ENCODE peak calls at places on chromosomes 12 and 14, in seven cellular contexts. One of them, this sample, is unnamed.

GRCh38 chr12:58811346-58811745 is 109.0 kb downstream of the LRIG3 start:
- DNase-seq in fibroblast of the aortic adventitia: no peak
- DNase-seq in T-helper 9 cell: no peak
- DNase-seq in stimulated activated CD8-positive, alpha-beta memory T cell treated with anti-CD3 and anti-CD28 coated beads, Interleukin-2, amount 100 ng/mL, for 1 hour: no peak
- DNase-seq in naive thymus-derived CD8-positive, alpha-beta T cell: no peak
- DNase-seq in activated CD4-positive, alpha-beta memory T cell treated with anti-CD3 and anti-CD28 coated beads, Interleukin-2, amount 10 ng/mL, durations not matched to agents 7 days and 5 days: no peak
- DNase-seq in M059J: no peak
- DNase-seq in this sample: no peak

GRCh38 chr12:48961331-48961730 is 4.0 kb upstream of the ARF3 start:
- DNase-seq in fibroblast of the aortic adventitia: no peak
- DNase-seq in T-helper 9 cell: no peak
- DNase-seq in stimulated activated CD8-positive, alpha-beta memory T cell treated with anti-CD3 and anti-CD28 coated beads, Interleukin-2, amount 100 ng/mL, for 1 hour: no peak
- DNase-seq in naive thymus-derived CD8-positive, alpha-beta T cell: no peak
- DNase-seq in activated CD4-positive, alpha-beta memory T cell treated with anti-CD3 and anti-CD28 coated beads, Interleukin-2, amount 10 ng/mL, durations not matched to agents 7 days and 5 days: no peak
- DNase-seq in M059J: peak
- DNase-seq in this sample: no peak

GRCh38 chr12:131436922-131437705 is 273.8 kb upstream of the SFSWAP start:
- DNase-seq in fibroblast of the aortic adventitia: no peak
- DNase-seq in T-helper 9 cell: no peak
- DNase-seq in stimulated activated CD8-positive, alpha-beta memory T cell treated with anti-CD3 and anti-CD28 coated beads, Interleukin-2, amount 100 ng/mL, for 1 hour: no peak
- DNase-seq in naive thymus-derived CD8-positive, alpha-beta T cell: no peak
- DNase-seq in activated CD4-positive, alpha-beta memory T cell treated with anti-CD3 and anti-CD28 coated beads, Interleukin-2, amount 10 ng/mL, durations not matched to agents 7 days and 5 days: no peak
- DNase-seq in M059J: no peak
- DNase-seq in this sample: no peak

GRCh38 chr12:103846415-103846814 is 5.4 kb upstream of the NT5DC3 start:
- DNase-seq in fibroblast of the aortic adventitia: no peak
- DNase-seq in T-helper 9 cell: no peak
- DNase-seq in stimulated activated CD8-positive, alpha-beta memory T cell treated with anti-CD3 and anti-CD28 coated beads, Interleukin-2, amount 100 ng/mL, for 1 hour: no peak
- DNase-seq in naive thymus-derived CD8-positive, alpha-beta T cell: no peak
- DNase-seq in activated CD4-positive, alpha-beta memory T cell treated with anti-CD3 and anti-CD28 coated beads, Interleukin-2, amount 10 ng/mL, durations not matched to agents 7 days and 5 days: no peak
- DNase-seq in M059J: no peak
- DNase-seq in this sample: peak

GRCh38 chr12:88579941-88580871 is at the start of gene KITLG:
- DNase-seq in fibroblast of the aortic adventitia: peak
- DNase-seq in T-helper 9 cell: no peak
- DNase-seq in stimulated activated CD8-positive, alpha-beta memory T cell treated with anti-CD3 and anti-CD28 coated beads, Interleukin-2, amount 100 ng/mL, for 1 hour: no peak
- DNase-seq in naive thymus-derived CD8-positive, alpha-beta T cell: no peak
- DNase-seq in activated CD4-positive, alpha-beta memory T cell treated with anti-CD3 and anti-CD28 coated beads, Interleukin-2, amount 10 ng/mL, durations not matched to agents 7 days and 5 days: peak
- DNase-seq in M059J: peak
- DNase-seq in this sample: peak

GRCh38 chr12:90951418-90952110 is 3.4 kb downstream of the CCER1 start:
- DNase-seq in fibroblast of the aortic adventitia: no peak
- DNase-seq in T-helper 9 cell: no peak
- DNase-seq in stimulated activated CD8-positive, alpha-beta memory T cell treated with anti-CD3 and anti-CD28 coated beads, Interleukin-2, amount 100 ng/mL, for 1 hour: no peak
- DNase-seq in naive thymus-derived CD8-positive, alpha-beta T cell: no peak
- DNase-seq in activated CD4-positive, alpha-beta memory T cell treated with anti-CD3 and anti-CD28 coated beads, Interleukin-2, amount 10 ng/mL, durations not matched to agents 7 days and 5 days: no peak
- DNase-seq in M059J: no peak
- DNase-seq in this sample: no peak

GRCh38 chr14:63039800-63040380 is 5.4 kb downstream of the KCNH5 start:
- DNase-seq in fibroblast of the aortic adventitia: peak
- DNase-seq in T-helper 9 cell: no peak
- DNase-seq in stimulated activated CD8-positive, alpha-beta memory T cell treated with anti-CD3 and anti-CD28 coated beads, Interleukin-2, amount 100 ng/mL, for 1 hour: no peak
- DNase-seq in naive thymus-derived CD8-positive, alpha-beta T cell: no peak
- DNase-seq in activated CD4-positive, alpha-beta memory T cell treated with anti-CD3 and anti-CD28 coated beads, Interleukin-2, amount 10 ng/mL, durations not matched to agents 7 days and 5 days: no peak
- DNase-seq in M059J: peak
- DNase-seq in this sample: peak

GRCh38 chr12:43789941-43790340 is 16.2 kb downstream of the TWF1 start:
- DNase-seq in fibroblast of the aortic adventitia: peak
- DNase-seq in T-helper 9 cell: no peak
- DNase-seq in stimulated activated CD8-positive, alpha-beta memory T cell treated with anti-CD3 and anti-CD28 coated beads, Interleukin-2, amount 100 ng/mL, for 1 hour: no peak
- DNase-seq in naive thymus-derived CD8-positive, alpha-beta T cell: no peak
- DNase-seq in activated CD4-positive, alpha-beta memory T cell treated with anti-CD3 and anti-CD28 coated beads, Interleukin-2, amount 10 ng/mL, durations not matched to agents 7 days and 5 days: no peak
- DNase-seq in M059J: peak
- DNase-seq in this sample: no peak

GRCh38 chr12:4292266-4293063 is 18.9 kb downstream of the CCND2 start:
- DNase-seq in fibroblast of the aortic adventitia: no peak
- DNase-seq in T-helper 9 cell: no peak
- DNase-seq in stimulated activated CD8-positive, alpha-beta memory T cell treated with anti-CD3 and anti-CD28 coated beads, Interleukin-2, amount 100 ng/mL, for 1 hour: no peak
- DNase-seq in naive thymus-derived CD8-positive, alpha-beta T cell: no peak
- DNase-seq in activated CD4-positive, alpha-beta memory T cell treated with anti-CD3 and anti-CD28 coated beads, Interleukin-2, amount 10 ng/mL, durations not matched to agents 7 days and 5 days: no peak
- DNase-seq in M059J: no peak
- DNase-seq in this sample: no peak

GRCh38 chr14:20415723-20416622 is 2.7 kb upstream of the TEP1 start:
- DNase-seq in fibroblast of the aortic adventitia: peak
- DNase-seq in T-helper 9 cell: no peak
- DNase-seq in stimulated activated CD8-positive, alpha-beta memory T cell treated with anti-CD3 and anti-CD28 coated beads, Interleukin-2, amount 100 ng/mL, for 1 hour: no peak
- DNase-seq in naive thymus-derived CD8-positive, alpha-beta T cell: peak
- DNase-seq in activated CD4-positive, alpha-beta memory T cell treated with anti-CD3 and anti-CD28 coated beads, Interleukin-2, amount 10 ng/mL, durations not matched to agents 7 days and 5 days: peak
- DNase-seq in M059J: peak
- DNase-seq in this sample: peak

GRCh38 chr12:107131832-107132616 is 38.7 kb upstream of the CRY1 start:
- DNase-seq in fibroblast of the aortic adventitia: peak
- DNase-seq in T-helper 9 cell: no peak
- DNase-seq in stimulated activated CD8-positive, alpha-beta memory T cell treated with anti-CD3 and anti-CD28 coated beads, Interleukin-2, amount 100 ng/mL, for 1 hour: no peak
- DNase-seq in naive thymus-derived CD8-positive, alpha-beta T cell: peak
- DNase-seq in activated CD4-positive, alpha-beta memory T cell treated with anti-CD3 and anti-CD28 coated beads, Interleukin-2, amount 10 ng/mL, durations not matched to agents 7 days and 5 days: peak
- DNase-seq in M059J: peak
- DNase-seq in this sample: peak

GRCh38 chr12:2301531-2302461 is 249.0 kb downstream of the CACNA1C start:
- DNase-seq in fibroblast of the aortic adventitia: peak
- DNase-seq in T-helper 9 cell: no peak
- DNase-seq in stimulated activated CD8-positive, alpha-beta memory T cell treated with anti-CD3 and anti-CD28 coated beads, Interleukin-2, amount 100 ng/mL, for 1 hour: no peak
- DNase-seq in naive thymus-derived CD8-positive, alpha-beta T cell: no peak
- DNase-seq in activated CD4-positive, alpha-beta memory T cell treated with anti-CD3 and anti-CD28 coated beads, Interleukin-2, amount 10 ng/mL, durations not matched to agents 7 days and 5 days: no peak
- DNase-seq in M059J: peak
- DNase-seq in this sample: no peak

GRCh38 chr12:109450980-109451379 is 26.1 kb downstream of the KCTD10 start:
- DNase-seq in fibroblast of the aortic adventitia: no peak
- DNase-seq in T-helper 9 cell: no peak
- DNase-seq in stimulated activated CD8-positive, alpha-beta memory T cell treated with anti-CD3 and anti-CD28 coated beads, Interleukin-2, amount 100 ng/mL, for 1 hour: no peak
- DNase-seq in naive thymus-derived CD8-positive, alpha-beta T cell: no peak
- DNase-seq in activated CD4-positive, alpha-beta memory T cell treated with anti-CD3 and anti-CD28 coated beads, Interleukin-2, amount 10 ng/mL, durations not matched to agents 7 days and 5 days: no peak
- DNase-seq in M059J: no peak
- DNase-seq in this sample: no peak

GRCh38 chr14:38199076-38199475 is 8.6 kb upstream of the SSTR1 start:
- DNase-seq in fibroblast of the aortic adventitia: no peak
- DNase-seq in T-helper 9 cell: no peak
- DNase-seq in stimulated activated CD8-positive, alpha-beta memory T cell treated with anti-CD3 and anti-CD28 coated beads, Interleukin-2, amount 100 ng/mL, for 1 hour: no peak
- DNase-seq in naive thymus-derived CD8-positive, alpha-beta T cell: no peak
- DNase-seq in activated CD4-positive, alpha-beta memory T cell treated with anti-CD3 and anti-CD28 coated beads, Interleukin-2, amount 10 ng/mL, durations not matched to agents 7 days and 5 days: no peak
- DNase-seq in M059J: no peak
- DNase-seq in this sample: no peak

GRCh38 chr14:36905272-36906046 is 243.8 kb downstream of the PAX9 start:
- DNase-seq in fibroblast of the aortic adventitia: no peak
- DNase-seq in T-helper 9 cell: no peak
- DNase-seq in stimulated activated CD8-positive, alpha-beta memory T cell treated with anti-CD3 and anti-CD28 coated beads, Interleukin-2, amount 100 ng/mL, for 1 hour: no peak
- DNase-seq in naive thymus-derived CD8-positive, alpha-beta T cell: no peak
- DNase-seq in activated CD4-positive, alpha-beta memory T cell treated with anti-CD3 and anti-CD28 coated beads, Interleukin-2, amount 10 ng/mL, durations not matched to agents 7 days and 5 days: no peak
- DNase-seq in M059J: no peak
- DNase-seq in this sample: no peak

GRCh38 chr12:114400395-114400794 is 5.5 kb downstream of the TBX5 start:
- DNase-seq in fibroblast of the aortic adventitia: no peak
- DNase-seq in T-helper 9 cell: no peak
- DNase-seq in stimulated activated CD8-positive, alpha-beta memory T cell treated with anti-CD3 and anti-CD28 coated beads, Interleukin-2, amount 100 ng/mL, for 1 hour: no peak
- DNase-seq in naive thymus-derived CD8-positive, alpha-beta T cell: no peak
- DNase-seq in activated CD4-positive, alpha-beta memory T cell treated with anti-CD3 and anti-CD28 coated beads, Interleukin-2, amount 10 ng/mL, durations not matched to agents 7 days and 5 days: no peak
- DNase-seq in M059J: no peak
- DNase-seq in this sample: no peak

GRCh38 chr12:6912164-6912956 is 2.0 kb upstream of the ENO2 start:
- DNase-seq in fibroblast of the aortic adventitia: no peak
- DNase-seq in T-helper 9 cell: no peak
- DNase-seq in stimulated activated CD8-positive, alpha-beta memory T cell treated with anti-CD3 and anti-CD28 coated beads, Interleukin-2, amount 100 ng/mL, for 1 hour: no peak
- DNase-seq in naive thymus-derived CD8-positive, alpha-beta T cell: no peak
- DNase-seq in activated CD4-positive, alpha-beta memory T cell treated with anti-CD3 and anti-CD28 coated beads, Interleukin-2, amount 10 ng/mL, durations not matched to agents 7 days and 5 days: no peak
- DNase-seq in M059J: no peak
- DNase-seq in this sample: no peak

GRCh38 chr12:11026118-11026517 is 3.7 kb upstream of the TAS2R19 start:
- DNase-seq in fibroblast of the aortic adventitia: no peak
- DNase-seq in T-helper 9 cell: no peak
- DNase-seq in stimulated activated CD8-positive, alpha-beta memory T cell treated with anti-CD3 and anti-CD28 coated beads, Interleukin-2, amount 100 ng/mL, for 1 hour: no peak
- DNase-seq in naive thymus-derived CD8-positive, alpha-beta T cell: no peak
- DNase-seq in activated CD4-positive, alpha-beta memory T cell treated with anti-CD3 and anti-CD28 coated beads, Interleukin-2, amount 10 ng/mL, durations not matched to agents 7 days and 5 days: no peak
- DNase-seq in M059J: no peak
- DNase-seq in this sample: no peak

GRCh38 chr14:61673305-61673704 is 22.0 kb upstream of the HIF1A start:
- DNase-seq in fibroblast of the aortic adventitia: no peak
- DNase-seq in T-helper 9 cell: no peak
- DNase-seq in stimulated activated CD8-positive, alpha-beta memory T cell treated with anti-CD3 and anti-CD28 coated beads, Interleukin-2, amount 100 ng/mL, for 1 hour: no peak
- DNase-seq in naive thymus-derived CD8-positive, alpha-beta T cell: no peak
- DNase-seq in activated CD4-positive, alpha-beta memory T cell treated with anti-CD3 and anti-CD28 coated beads, Interleukin-2, amount 10 ng/mL, durations not matched to agents 7 days and 5 days: no peak
- DNase-seq in M059J: no peak
- DNase-seq in this sample: no peak

GRCh38 chr12:93040367-93040766 is 111.3 kb upstream of the EEA1 start:
- DNase-seq in fibroblast of the aortic adventitia: no peak
- DNase-seq in T-helper 9 cell: no peak
- DNase-seq in stimulated activated CD8-positive, alpha-beta memory T cell treated with anti-CD3 and anti-CD28 coated beads, Interleukin-2, amount 100 ng/mL, for 1 hour: no peak
- DNase-seq in naive thymus-derived CD8-positive, alpha-beta T cell: no peak
- DNase-seq in activated CD4-positive, alpha-beta memory T cell treated with anti-CD3 and anti-CD28 coated beads, Interleukin-2, amount 10 ng/mL, durations not matched to agents 7 days and 5 days: no peak
- DNase-seq in M059J: no peak
- DNase-seq in this sample: no peak

GRCh38 chr14:90487031-90487430 is 90.2 kb downstream of the CALM1 start:
- DNase-seq in fibroblast of the aortic adventitia: peak
- DNase-seq in T-helper 9 cell: no peak
- DNase-seq in stimulated activated CD8-positive, alpha-beta memory T cell treated with anti-CD3 and anti-CD28 coated beads, Interleukin-2, amount 100 ng/mL, for 1 hour: no peak
- DNase-seq in naive thymus-derived CD8-positive, alpha-beta T cell: no peak
- DNase-seq in activated CD4-positive, alpha-beta memory T cell treated with anti-CD3 and anti-CD28 coated beads, Interleukin-2, amount 10 ng/mL, durations not matched to agents 7 days and 5 days: peak
- DNase-seq in M059J: peak
- DNase-seq in this sample: peak

GRCh38 chr12:1527789-1528188 is 66.6 kb downstream of the FBXL14 start:
- DNase-seq in fibroblast of the aortic adventitia: peak
- DNase-seq in T-helper 9 cell: no peak
- DNase-seq in stimulated activated CD8-positive, alpha-beta memory T cell treated with anti-CD3 and anti-CD28 coated beads, Interleukin-2, amount 100 ng/mL, for 1 hour: no peak
- DNase-seq in naive thymus-derived CD8-positive, alpha-beta T cell: no peak
- DNase-seq in activated CD4-positive, alpha-beta memory T cell treated with anti-CD3 and anti-CD28 coated beads, Interleukin-2, amount 10 ng/mL, durations not matched to agents 7 days and 5 days: no peak
- DNase-seq in M059J: peak
- DNase-seq in this sample: no peak

GRCh38 chr12:47360771-47361388 is 281.1 kb upstream of the AMIGO2 start:
- DNase-seq in fibroblast of the aortic adventitia: no peak
- DNase-seq in T-helper 9 cell: peak
- DNase-seq in stimulated activated CD8-positive, alpha-beta memory T cell treated with anti-CD3 and anti-CD28 coated beads, Interleukin-2, amount 100 ng/mL, for 1 hour: no peak
- DNase-seq in naive thymus-derived CD8-positive, alpha-beta T cell: peak
- DNase-seq in activated CD4-positive, alpha-beta memory T cell treated with anti-CD3 and anti-CD28 coated beads, Interleukin-2, amount 10 ng/mL, durations not matched to agents 7 days and 5 days: peak
- DNase-seq in M059J: peak
- DNase-seq in this sample: peak

GRCh38 chr12:53070901-53071492 is 8.2 kb downstream of the SPRYD3 start:
- DNase-seq in fibroblast of the aortic adventitia: no peak
- DNase-seq in T-helper 9 cell: no peak
- DNase-seq in stimulated activated CD8-positive, alpha-beta memory T cell treated with anti-CD3 and anti-CD28 coated beads, Interleukin-2, amount 100 ng/mL, for 1 hour: no peak
- DNase-seq in naive thymus-derived CD8-positive, alpha-beta T cell: no peak
- DNase-seq in activated CD4-positive, alpha-beta memory T cell treated with anti-CD3 and anti-CD28 coated beads, Interleukin-2, amount 10 ng/mL, durations not matched to agents 7 days and 5 days: no peak
- DNase-seq in M059J: no peak
- DNase-seq in this sample: no peak

GRCh38 chr12:87155616-87156015 is 873.6 kb downstream of the C12orf50 start:
- DNase-seq in fibroblast of the aortic adventitia: peak
- DNase-seq in T-helper 9 cell: no peak
- DNase-seq in stimulated activated CD8-positive, alpha-beta memory T cell treated with anti-CD3 and anti-CD28 coated beads, Interleukin-2, amount 100 ng/mL, for 1 hour: no peak
- DNase-seq in naive thymus-derived CD8-positive, alpha-beta T cell: no peak
- DNase-seq in activated CD4-positive, alpha-beta memory T cell treated with anti-CD3 and anti-CD28 coated beads, Interleukin-2, amount 10 ng/mL, durations not matched to agents 7 days and 5 days: no peak
- DNase-seq in M059J: peak
- DNase-seq in this sample: no peak

GRCh38 chr12:130977046-130977758 is 23.5 kb downstream of the ADGRD1 start:
- DNase-seq in fibroblast of the aortic adventitia: no peak
- DNase-seq in T-helper 9 cell: no peak
- DNase-seq in stimulated activated CD8-positive, alpha-beta memory T cell treated with anti-CD3 and anti-CD28 coated beads, Interleukin-2, amount 100 ng/mL, for 1 hour: no peak
- DNase-seq in naive thymus-derived CD8-positive, alpha-beta T cell: no peak
- DNase-seq in activated CD4-positive, alpha-beta memory T cell treated with anti-CD3 and anti-CD28 coated beads, Interleukin-2, amount 10 ng/mL, durations not matched to agents 7 days and 5 days: no peak
- DNase-seq in M059J: no peak
- DNase-seq in this sample: no peak

GRCh38 chr14:76920572-76921175 is 94.5 kb downstream of the LRRC74A start:
- DNase-seq in fibroblast of the aortic adventitia: no peak
- DNase-seq in T-helper 9 cell: no peak
- DNase-seq in stimulated activated CD8-positive, alpha-beta memory T cell treated with anti-CD3 and anti-CD28 coated beads, Interleukin-2, amount 100 ng/mL, for 1 hour: no peak
- DNase-seq in naive thymus-derived CD8-positive, alpha-beta T cell: no peak
- DNase-seq in activated CD4-positive, alpha-beta memory T cell treated with anti-CD3 and anti-CD28 coated beads, Interleukin-2, amount 10 ng/mL, durations not matched to agents 7 days and 5 days: no peak
- DNase-seq in M059J: no peak
- DNase-seq in this sample: peak

GRCh38 chr14:68416156-68416555 is 376.7 kb downstream of the ZFP36L1 start:
- DNase-seq in fibroblast of the aortic adventitia: no peak
- DNase-seq in T-helper 9 cell: no peak
- DNase-seq in stimulated activated CD8-positive, alpha-beta memory T cell treated with anti-CD3 and anti-CD28 coated beads, Interleukin-2, amount 100 ng/mL, for 1 hour: no peak
- DNase-seq in naive thymus-derived CD8-positive, alpha-beta T cell: no peak
- DNase-seq in activated CD4-positive, alpha-beta memory T cell treated with anti-CD3 and anti-CD28 coated beads, Interleukin-2, amount 10 ng/mL, durations not matched to agents 7 days and 5 days: no peak
- DNase-seq in M059J: no peak
- DNase-seq in this sample: no peak

GRCh38 chr12:89451876-89452275 is 72.7 kb downstream of the GALNT4 start:
- DNase-seq in fibroblast of the aortic adventitia: peak
- DNase-seq in T-helper 9 cell: no peak
- DNase-seq in stimulated activated CD8-positive, alpha-beta memory T cell treated with anti-CD3 and anti-CD28 coated beads, Interleukin-2, amount 100 ng/mL, for 1 hour: no peak
- DNase-seq in naive thymus-derived CD8-positive, alpha-beta T cell: no peak
- DNase-seq in activated CD4-positive, alpha-beta memory T cell treated with anti-CD3 and anti-CD28 coated beads, Interleukin-2, amount 10 ng/mL, durations not matched to agents 7 days and 5 days: no peak
- DNase-seq in M059J: peak
- DNase-seq in this sample: no peak

GRCh38 chr14:63840981-63841380 is 11.8 kb upstream of the SYNE2 start:
- DNase-seq in fibroblast of the aortic adventitia: no peak
- DNase-seq in T-helper 9 cell: peak
- DNase-seq in stimulated activated CD8-positive, alpha-beta memory T cell treated with anti-CD3 and anti-CD28 coated beads, Interleukin-2, amount 100 ng/mL, for 1 hour: peak
- DNase-seq in naive thymus-derived CD8-positive, alpha-beta T cell: peak
- DNase-seq in activated CD4-positive, alpha-beta memory T cell treated with anti-CD3 and anti-CD28 coated beads, Interleukin-2, amount 10 ng/mL, durations not matched to agents 7 days and 5 days: peak
- DNase-seq in M059J: no peak
- DNase-seq in this sample: no peak

GRCh38 chr12:13816394-13816793 is 165.0 kb downstream of the GRIN2B start:
- DNase-seq in fibroblast of the aortic adventitia: no peak
- DNase-seq in T-helper 9 cell: no peak
- DNase-seq in stimulated activated CD8-positive, alpha-beta memory T cell treated with anti-CD3 and anti-CD28 coated beads, Interleukin-2, amount 100 ng/mL, for 1 hour: no peak
- DNase-seq in naive thymus-derived CD8-positive, alpha-beta T cell: no peak
- DNase-seq in activated CD4-positive, alpha-beta memory T cell treated with anti-CD3 and anti-CD28 coated beads, Interleukin-2, amount 10 ng/mL, durations not matched to agents 7 days and 5 days: no peak
- DNase-seq in M059J: no peak
- DNase-seq in this sample: no peak

GRCh38 chr12:42560977-42561376 is 28.6 kb downstream of the PRICKLE1 start:
- DNase-seq in fibroblast of the aortic adventitia: peak
- DNase-seq in T-helper 9 cell: no peak
- DNase-seq in stimulated activated CD8-positive, alpha-beta memory T cell treated with anti-CD3 and anti-CD28 coated beads, Interleukin-2, amount 100 ng/mL, for 1 hour: no peak
- DNase-seq in naive thymus-derived CD8-positive, alpha-beta T cell: no peak
- DNase-seq in activated CD4-positive, alpha-beta memory T cell treated with anti-CD3 and anti-CD28 coated beads, Interleukin-2, amount 10 ng/mL, durations not matched to agents 7 days and 5 days: no peak
- DNase-seq in M059J: peak
- DNase-seq in this sample: no peak

This sample was measured in NCI-H1694 treated with DMSO at 0.1 percent for 48 hours.